ENCODE peak calls at places on chromosomes 2 and 18, in five cellular contexts. Z, U, S, T and F are unnamed samples.

GRCh38 chr2:176158306-176158643 is 1.2 kb downstream of the HOXD3 start:
- DNase-seq in Z (no peak), U (no peak), S (no peak), T (no peak), F (no peak)

GRCh38 chr2:55097462-55098410 is 47.5 kb upstream of the RTN4 start:
- DNase-seq in Z (no peak), U (no peak), S (no peak), T (no peak), F (peak; percentile 64)

GRCh38 chr2:215441560-215442391 is 5.9 kb upstream of the FN1 start:
- DNase-seq in Z (no peak), U (no peak), S (no peak), T (no peak), F (no peak)

GRCh38 chr18:11981633-11982366 is 493 bp downstream of the IMPA2 start:
- DNase-seq in Z (no peak), U (peak; percentile 9), S (peak; percentile 30), T (peak; percentile 6), F (peak; percentile 58)

GRCh38 chr2:238096311-238097011 is 3.7 kb upstream of the ESPNL start:
- DNase-seq in Z (no peak), U (no peak), S (no peak), T (no peak), F (peak; percentile 30)

GRCh38 chr18:74760436-74760835 is 162.8 kb downstream of the ZNF407 start:
- DNase-seq in Z (no peak), U (no peak), S (no peak), T (no peak), F (no peak)

GRCh38 chr2:121076885-121077549 is 208.0 kb downstream of the TFCP2L1 start:
- DNase-seq in Z (no peak), U (peak; percentile 65), S (peak; percentile 65), T (no peak), F (peak; percentile 61)

GRCh38 chr2:81304154-81304830 is 999.7 kb upstream of the LRRTM1 start:
- DNase-seq in Z (no peak), U (no peak), S (peak; percentile 51), T (no peak), F (no peak)

GRCh38 chr2:208062113-208062512 is 36.8 kb upstream of the PLEKHM3 start:
- DNase-seq in Z (no peak), U (no peak), S (peak; percentile 25), T (no peak), F (peak; percentile 69)

GRCh38 chr2:241762933-241763369 is 13.7 kb upstream of the GAL3ST2 start:
- DNase-seq in Z (no peak), U (peak; percentile 65), S (no peak), T (no peak), F (peak; percentile 65)

GRCh38 chr18:6881034-6881800 is 151.7 kb downstream of the ARHGAP28 start:
- DNase-seq in Z (no peak), U (no peak), S (no peak), T (no peak), F (no peak)

GRCh38 chr2:11598228-11598731 is 64.4 kb downstream of the GREB1 start:
- DNase-seq in Z (no peak), U (no peak), S (no peak), T (no peak), F (no peak)

GRCh38 chr2:207833265-207833751 is 63.6 kb upstream of the FZD5 start:
- DNase-seq in Z (no peak), U (no peak), S (no peak), T (no peak), F (peak; percentile 51)

GRCh38 chr2:185978634-185979405 is 240.2 kb downstream of the FSIP2 start:
- DNase-seq in Z (no peak), U (no peak), S (no peak), T (no peak), F (no peak)

GRCh38 chr2:216727346-216728122 is 32.2 kb upstream of the IGFBP5 start:
- DNase-seq in Z (no peak), U (no peak), S (no peak), T (no peak), F (no peak)

GRCh38 chr2:95526360-95527341 is 42.1 kb upstream of the TRIM43B start:
- DNase-seq in Z (no peak), U (peak; percentile 61), S (peak; percentile 60), T (peak; percentile 70), F (peak; percentile 73)

GRCh38 chr2:226887940-226888339 is 52.1 kb downstream of the RHBDD1 start:
- DNase-seq in Z (no peak), U (no peak), S (no peak), T (no peak), F (no peak)

GRCh38 chr2:43197568-43197896 is 28.9 kb downstream of the ZFP36L2 start:
- DNase-seq in Z (no peak), U (no peak), S (no peak), T (no peak), F (no peak)

GRCh38 chr2:60483400-60483799 is 70.1 kb downstream of the BCL11A start:
- DNase-seq in Z (no peak), U (no peak), S (no peak), T (no peak), F (no peak)

GRCh38 chr2:21599417-21599816 is 475.6 kb downstream of the TDRD15 start:
- DNase-seq in Z (no peak), U (no peak), S (no peak), T (no peak), F (no peak)

GRCh38 chr2:66509326-66509811 is 74.4 kb downstream of the MEIS1 start:
- DNase-seq in Z (no peak), U (no peak), S (no peak), T (no peak), F (no peak)